ENCODE peak calls at places on chromosomes 11 and 22, in six cellular contexts. W is activated CD4-positive, alpha-beta T cell treated with anti-CD3 and anti-CD28 coated beads, Interleukin-2, amount 50 U/mL, for 48 hours; B is stimulated activated CD8-positive, alpha-beta memory T cell treated with anti-CD3 and anti-CD28 coated beads, Interleukin-7, amount 100 ng/mL, for 24 hours; E is activated gamma-delta T cell; L is activated CD8-positive, alpha-beta memory T cell treated with anti-CD3 and anti-CD28 coated beads for 48 hours; V is T1000. C is an unnamed sample.

GRCh38 chr22:49564666-49565515 is 262.8 kb downstream of the BRD1 start:
- DNase-seq in V (no peak), B (no peak), L (no peak), W (no peak), E (no peak), C (no peak)

GRCh38 chr11:134026655-134027343 is 42.1 kb upstream of the JAM3 start:
- DNase-seq in B (no peak), E (no peak), V (no peak), W (no peak), L (no peak), C (peak; percentile 72)

GRCh38 chr11:19071255-19071654 is 10.7 kb upstream of the MRGPRX2 start:
- DNase-seq in L (no peak), E (no peak), B (peak; percentile 26), W (peak; percentile 70), V (no peak), C (peak; percentile 77)

GRCh38 chr11:91199866-91200265 is 977.0 kb upstream of the CHORDC1 start:
- DNase-seq in E (no peak), L (no peak), B (no peak), V (no peak), W (no peak), C (no peak)

GRCh38 chr11:128521697-128522062 is 65.7 kb downstream of the ETS1 start:
- DNase-seq in B (no peak), V (no peak), E (no peak), W (no peak), L (no peak), C (peak; percentile 20)

GRCh38 chr11:69666752-69667536 is 8.2 kb downstream of the LTO1 start:
- DNase-seq in V (no peak), B (no peak), L (no peak), W (no peak), E (no peak), C (no peak)

GRCh38 chr22:31019276-31019930 is 50.3 kb downstream of the TUG1 start:
- DNase-seq in W (no peak), L (no peak), B (no peak), V (no peak), E (no peak), C (no peak)

GRCh38 chr22:46929689-46930225 is 167.3 kb downstream of the TBC1D22A start:
- DNase-seq in L (no peak), E (no peak), B (no peak), V (no peak), W (no peak), C (no peak)

GRCh38 chr11:111312076-111312475 is 13.7 kb downstream of the POU2AF3 start:
- DNase-seq in L (no peak), E (no peak), B (no peak), W (no peak), V (no peak), C (no peak)

GRCh38 chr11:69949327-69949726 is 128.8 kb upstream of the ANO1 start:
- DNase-seq in L (no peak), E (no peak), W (no peak), B (no peak), V (peak; percentile 66), C (no peak)

GRCh38 chr11:12862761-12863469 is 146.2 kb upstream of the RASSF10 start:
- DNase-seq in E (no peak), L (no peak), V (no peak), W (no peak), B (no peak), C (peak; percentile 41)

GRCh38 chr11:84721561-84721961 is 905.6 kb downstream of the DLG2 start:
- DNase-seq in E (no peak), L (no peak), W (no peak), V (no peak), B (no peak), C (no peak)

GRCh38 chr11:6523253-6523652 is 26.2 kb downstream of the DNHD1 start:
- DNase-seq in E (no peak), W (no peak), V (no peak), L (no peak), B (no peak), C (no peak)

GRCh38 chr11:65378928-65379638 is 3.4 kb downstream of the SLC25A45 start:
- DNase-seq in B (no peak), W (no peak), E (no peak), V (no peak), L (no peak), C (peak; percentile 29)

GRCh38 chr11:132856032-132856431 is 676.3 kb downstream of the OPCML start:
- DNase-seq in W (no peak), B (no peak), L (no peak), V (no peak), E (no peak), C (no peak)

GRCh38 chr11:83680351-83680750 is 394.2 kb upstream of the CCDC90B start:
- DNase-seq in V (no peak), B (no peak), L (no peak), W (no peak), E (no peak), C (no peak)

GRCh38 chr11:65590240-65590738 is 5.3 kb downstream of the KCNK7 start:
- DNase-seq in B (no peak), V (no peak), E (no peak), W (no peak), L (no peak), C (no peak)

GRCh38 chr11:63277345-63277943 is 34.0 kb upstream of the SLC22A25 start:
- DNase-seq in E (no peak), L (no peak), W (no peak), V (no peak), B (no peak), C (no peak)

GRCh38 chr22:47544696-47545095 is 782.2 kb downstream of the TBC1D22A start:
- DNase-seq in L (no peak), W (no peak), E (no peak), B (no peak), V (no peak), C (no peak)

GRCh38 chr11:16938061-16938460 is 76.2 kb downstream of the PLEKHA7 start:
- DNase-seq in V (no peak), W (no peak), B (no peak), E (no peak), L (no peak), C (no peak)

GRCh38 chr11:94588366-94588952 is 21.3 kb downstream of the PIWIL4 start:
- DNase-seq in W (no peak), B (no peak), V (no peak), L (no peak), E (no peak), C (no peak)

GRCh38 chr11:16587670-16588069 is 150.8 kb upstream of the C11orf58 start:
- DNase-seq in E (no peak), W (no peak), V (no peak), B (no peak), L (no peak), C (no peak)

GRCh38 chr11:75422248-75423231 is 10.5 kb downstream of the KLHL35 start:
- DNase-seq in B (no peak), E (no peak), W (no peak), V (no peak), L (no peak), C (no peak)

GRCh38 chr11:116336540-116336939 is 436.2 kb downstream of the BUD13 start:
- DNase-seq in V (no peak), L (no peak), B (no peak), E (no peak), W (no peak), C (no peak)

GRCh38 chr11:19650929-19651487 is 61.6 kb upstream of the NAV2 start:
- DNase-seq in E (no peak), B (no peak), V (no peak), L (no peak), W (no peak), C (no peak)

GRCh38 chr11:94768602-94769511 is 701 bp downstream of the AMOTL1 start:
- DNase-seq in E (peak; percentile 6), V (no peak), L (no peak), B (no peak), W (no peak), C (peak; percentile 27)

GRCh38 chr11:44632466-44633123 is 67.1 kb downstream of the CD82 start:
- DNase-seq in W (peak; percentile 59), V (no peak), E (no peak), L (no peak), B (no peak), C (peak; percentile 59)

GRCh38 chr22:32281092-32281491 is 25.9 kb upstream of the SLC5A4 start:
- DNase-seq in E (no peak), W (no peak), B (no peak), L (no peak), V (no peak), C (no peak)

GRCh38 chr11:69832561-69833413 is 13.6 kb upstream of the FGF3 start:
- DNase-seq in V (no peak), W (no peak), L (no peak), E (no peak), B (no peak), C (no peak)

GRCh38 chr22:31588970-31589675 is 72.9 kb downstream of the PISD start:
- DNase-seq in B (no peak), L (no peak), V (no peak), E (no peak), W (no peak), C (no peak)

GRCh38 chr11:115199501-115199900 is 304.7 kb downstream of the CADM1 start:
- DNase-seq in W (no peak), L (no peak), E (no peak), B (no peak), V (no peak), C (no peak)

GRCh38 chr22:35065796-35066218 is at the start of gene ISX:
- DNase-seq in W (no peak), E (no peak), L (no peak), V (no peak), B (no peak), C (no peak)

GRCh38 chr22:24059121-24059520 is 48.0 kb downstream of the CABIN1 start:
- DNase-seq in W (no peak), V (no peak), L (no peak), E (no peak), B (no peak), C (no peak)

GRCh38 chr11:117932426-117932825 is 3.2 kb upstream of the TMPRSS13 start:
- DNase-seq in V (no peak), L (no peak), W (no peak), B (no peak), E (no peak), C (no peak)

GRCh38 chr22:22044153-22044552 is 61.6 kb upstream of the TOP3B start:
- DNase-seq in W (no peak), L (no peak), V (no peak), B (no peak), E (no peak), C (no peak)

GRCh38 chr11:30018443-30018842 is 1.6 kb upstream of the KCNA4 start:
- DNase-seq in B (no peak), V (no peak), W (no peak), L (no peak), E (no peak), C (no peak)

GRCh38 chr11:63738720-63739360 is 29.7 kb downstream of the ZFTA start:
- DNase-seq in E (no peak), V (peak; percentile 65), L (peak; percentile 23), B (peak; percentile 40), W (peak; percentile 81), C (peak; percentile 80)

GRCh38 chr22:44698531-44699421 is 3.2 kb upstream of the PRR5 start:
- DNase-seq in L (no peak), E (no peak), B (no peak), W (no peak), V (no peak), C (no peak)

GRCh38 chr22:44331881-44332714 is 19.3 kb upstream of the SHISAL1 start:
- DNase-seq in L (no peak), W (no peak), B (no peak), E (no peak), V (no peak), C (no peak)